ENCODE peak calls at places on chromosomes 1 and 21, in five cellular contexts. N is HCT116, O is K562, B is H1, I is HepG2. R is an unnamed sample.

GRCh38 chr1:201468501-201468843 is 516 bp downstream of the PHLDA3 start:
- DNase-seq in N (no peak), B (no peak), I (no peak), O (no peak), R (no peak)

GRCh38 chr21:43211085-43212071 is 42.6 kb downstream of the CRYAA start:
- DNase-seq in I (peak; percentile 90), N (peak; percentile 4), B (no peak), O (no peak), R (no peak)

GRCh38 chr1:167136191-167136614 is 42.3 kb downstream of the STYXL2 start:
- DNase-seq in O (no peak), N (no peak), I (no peak), B (no peak), R (peak; percentile 9)

GRCh38 chr1:13730751-13731482 is 30.9 kb downstream of the PRDM2 start:
- DNase-seq in I (no peak), O (peak; percentile 34), N (no peak), B (no peak), R (no peak)

GRCh38 chr1:221071761-221072160 is 192.5 kb downstream of the HLX start:
- DNase-seq in N (no peak), B (no peak), O (no peak), I (no peak), R (no peak)

GRCh38 chr1:89609781-89610456 is 23.0 kb upstream of the LRRC8C start:
- DNase-seq in O (no peak), N (no peak), B (no peak), I (peak; percentile 45), R (no peak)

GRCh38 chr1:117368116-117369108 is 1.2 kb downstream of the MAN1A2 start:
- DNase-seq in I (peak; percentile 26), B (no peak), N (no peak), O (peak; percentile 75), R (peak; percentile 50)

GRCh38 chr21:45590726-45591618 is 48.7 kb upstream of the SLC19A1 start:
- DNase-seq in N (no peak), B (no peak), I (no peak), O (peak; percentile 78), R (peak; percentile 43)

GRCh38 chr1:91569411-91570104 is 68.9 kb downstream of the CDC7 start:
- DNase-seq in N (peak; percentile 24), O (peak; percentile 30), B (no peak), I (no peak), R (peak; percentile 15)

GRCh38 chr1:67889940-67890567 is 56.8 kb upstream of the GNG12 start:
- DNase-seq in O (peak; percentile 64), I (no peak), B (no peak), N (peak; percentile 50), R (peak; percentile 37)

GRCh38 chr1:94532077-94532476 is 9.5 kb downstream of the F3 start:
- DNase-seq in N (no peak), O (no peak), B (no peak), I (no peak), R (no peak)

GRCh38 chr1:169124459-169124858 is 18.0 kb downstream of the ATP1B1 start:
- DNase-seq in B (no peak), N (no peak), I (no peak), O (no peak), R (no peak)

DNA sequence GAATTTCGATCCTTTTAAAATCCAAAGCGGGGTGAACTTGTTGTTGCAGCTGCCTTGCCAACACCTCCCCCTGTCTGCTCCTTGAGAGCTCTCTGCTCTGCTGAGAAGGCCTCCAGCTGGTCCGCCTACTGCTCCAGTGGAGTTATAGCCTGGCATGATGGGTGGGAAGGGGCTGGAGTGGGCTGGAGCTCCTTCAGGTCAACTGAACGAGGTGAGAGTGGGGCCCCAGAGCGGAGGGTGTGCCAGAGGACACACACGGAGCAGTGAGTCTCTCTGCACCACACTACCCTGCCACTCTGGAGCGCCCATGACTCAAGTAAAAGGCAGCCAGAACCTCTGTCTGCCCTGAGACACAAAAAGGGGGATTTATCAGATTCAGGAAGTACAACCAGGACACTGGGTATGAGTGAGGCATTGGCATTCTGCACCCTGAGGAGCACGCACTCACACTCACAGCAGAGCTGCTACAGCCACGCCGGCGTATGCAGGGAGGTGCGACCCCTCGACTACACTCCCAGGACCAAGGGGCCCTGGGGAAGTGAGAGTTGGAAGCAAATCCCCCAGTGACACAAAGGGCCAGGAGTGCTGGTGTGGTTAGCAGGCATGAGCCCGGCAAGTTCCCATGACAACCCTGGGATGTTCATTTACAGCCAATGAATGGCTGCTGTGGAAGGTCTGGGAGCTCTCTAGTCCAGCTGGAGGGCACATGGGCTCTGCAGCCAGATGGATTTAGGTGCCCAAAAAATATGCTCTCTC is 28.0 kb upstream of the EVA1B start:
- DNase-seq in B (no peak), O (no peak), N (peak; percentile 32), I (no peak), R (no peak)
- H3K4me3 ChIP-seq in B (no peak overlapping the region), O (no peak overlapping the region), N (peak overlapping the region; percentile 44), I (no peak overlapping the region), R (no peak overlapping the region)

GRCh38 chr1:207155018-207155417 is 51.0 kb downstream of the C4BPA start:
- DNase-seq in O (no peak), N (no peak), I (no peak), B (no peak), R (peak; percentile 14)

GRCh38 chr1:207151920-207152319 is 47.9 kb downstream of the C4BPA start:
- DNase-seq in B (no peak), N (no peak), O (no peak), I (no peak), R (no peak)

GRCh38 chr1:207156095-207156494 is 52.1 kb downstream of the C4BPA start:
- DNase-seq in O (no peak), I (no peak), B (no peak), N (no peak), R (peak; percentile 81)

GRCh38 chr1:207152792-207153434 is 48.9 kb downstream of the C4BPA start:
- DNase-seq in O (peak; percentile 20), B (no peak), I (peak; percentile 87), N (peak; percentile 99), R (no peak)
- TF ChIP-seq MAX in O (no peak), B (no peak), I (peak; percentile 63), N (peak; percentile 64), R (no peak)

DNA sequence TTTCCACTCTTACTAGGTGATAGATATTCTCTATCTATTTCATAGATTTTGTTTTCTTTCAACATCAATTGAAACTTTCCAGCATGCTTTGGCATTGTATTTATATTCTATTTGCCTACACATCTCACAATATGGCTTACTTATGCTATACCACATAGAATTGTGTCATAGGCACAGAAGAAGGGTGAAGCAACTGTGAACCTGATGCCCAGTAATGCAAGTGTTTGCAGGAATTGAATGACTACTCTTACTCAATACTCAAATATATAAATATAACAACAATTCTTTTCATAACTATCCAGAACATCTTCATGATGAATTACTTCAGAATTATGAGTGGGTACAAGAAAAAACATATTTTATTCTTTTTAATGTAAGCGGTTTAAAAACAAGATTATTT is 165.9 kb downstream of the PTBP2 start:
- DNase-seq in N (no peak), I (no peak), B (no peak), O (no peak), R (no peak)
- H3K4me3 ChIP-seq in N (no peak overlapping the region), I (no peak overlapping the region), B (no peak overlapping the region), O (no peak overlapping the region), R (no peak overlapping the region)

GRCh38 chr1:186212574-186213224 is 162.4 kb downstream of the TPR start:
- DNase-seq in N (peak; percentile 80), B (peak; percentile 21), O (peak; percentile 86), I (peak; percentile 74), R (peak; percentile 65)
- TF ChIP-seq MAX in N (no peak), B (no peak), O (no peak), I (no peak), R (no peak)

GRCh38 chr1:8317647-8318360 is at the start of gene SLC45A1:
- DNase-seq in B (no peak), N (peak; percentile 29), I (no peak), O (peak; percentile 72), R (peak; percentile 50)
- H3K4me3 ChIP-seq in B (peak within 1 kb of the TSS; percentile 40), N (peak within 1 kb of the TSS; percentile 72), I (no peak within 1 kb of the TSS), O (no peak within 1 kb of the TSS), R (no peak within 1 kb of the TSS)

GRCh38 chr1:20357796-20358195 is 67.1 kb downstream of the VWA5B1 start:
- DNase-seq in B (no peak), O (no peak), N (no peak), I (no peak), R (no peak)

GRCh38 chr1:20355828-20356735 is 65.4 kb downstream of the VWA5B1 start:
- DNase-seq in N (no peak), O (no peak), B (no peak), I (no peak), R (no peak)

GRCh38 chr1:20355101-20355827 is 64.6 kb downstream of the VWA5B1 start:
- DNase-seq in N (no peak), I (no peak), B (no peak), O (no peak), R (no peak)

GRCh38 chr1:20358761-20359263 is 68.1 kb downstream of the VWA5B1 start:
- DNase-seq in O (no peak), B (no peak), N (no peak), I (peak; percentile 67), R (no peak)

DNA sequence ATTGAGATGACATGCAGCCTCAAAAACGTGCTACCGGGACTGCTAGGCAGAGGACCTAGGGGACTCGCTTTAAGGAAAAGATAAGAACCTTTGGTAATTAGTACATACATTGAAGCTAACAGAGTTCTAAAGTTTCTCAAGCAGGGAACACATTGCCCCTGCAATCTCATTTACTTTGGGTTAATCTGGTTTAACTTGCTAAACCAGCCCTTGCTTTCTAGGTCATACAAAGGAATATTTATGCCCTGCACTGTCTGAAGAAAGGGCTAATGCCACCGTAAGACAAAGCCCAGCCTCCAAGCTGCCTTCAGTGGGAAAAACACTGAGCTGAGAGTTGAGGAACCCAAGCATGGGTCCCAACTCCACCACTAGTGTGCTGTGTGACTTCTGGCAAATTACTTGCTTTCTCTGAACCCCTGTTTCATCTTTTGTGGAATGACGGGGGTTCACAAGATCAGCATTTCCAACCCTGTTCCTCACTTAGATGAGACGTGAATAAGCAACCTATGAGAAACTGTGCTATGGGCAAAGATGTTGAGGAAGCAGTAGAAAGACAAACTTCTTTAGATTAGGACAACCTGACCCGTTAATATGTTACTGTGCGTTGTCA is 66.3 kb downstream of the VWA5B1 start:
- DNase-seq in I (no peak), B (no peak), O (no peak), N (no peak), R (no peak)
- TF ChIP-seq MAX in I (no peak), B (no peak), O (no peak), N (no peak), R (no peak)

GRCh38 chr1:226565476-226565875 is 16.9 kb downstream of the STUM start:
- DNase-seq in I (no peak), N (no peak), O (no peak), B (no peak), R (no peak)
- H3K4me3 ChIP-seq in I (no peak overlapping the region), N (no peak overlapping the region), O (no peak overlapping the region), B (no peak overlapping the region), R (no peak overlapping the region)

GRCh38 chr1:83118472-83118871 is 880.5 kb downstream of the TTLL7 start:
- DNase-seq in O (no peak), N (no peak), B (no peak), I (no peak), R (no peak)
- TF ChIP-seq MAX in O (no peak), N (no peak), B (no peak), I (no peak), R (no peak)

DNA sequence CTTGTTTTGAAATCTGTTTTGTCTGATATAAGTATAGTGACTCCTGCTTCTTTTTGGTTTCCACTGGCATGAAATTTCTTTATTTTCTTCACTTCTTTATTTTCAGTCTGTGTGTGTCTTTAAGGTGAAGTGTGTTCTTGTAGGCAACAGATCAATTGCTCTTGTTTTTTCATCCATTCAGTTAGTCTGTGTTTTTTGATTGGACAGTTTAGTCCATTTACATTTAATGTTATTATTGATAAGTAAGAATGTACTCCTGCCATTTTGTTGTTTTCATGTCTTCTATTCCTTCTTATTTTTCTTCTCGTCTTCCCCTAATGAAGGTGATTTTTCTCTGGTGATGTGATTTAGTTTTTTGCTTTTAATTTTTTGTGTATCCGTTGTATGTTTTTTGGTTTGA is 487.7 kb upstream of the PBX1 start:
- DNase-seq in N (no peak), O (no peak), B (no peak), I (no peak), R (no peak)
- H3K4me3 ChIP-seq in N (no peak overlapping the region), O (no peak overlapping the region), B (no peak overlapping the region), I (no peak overlapping the region), R (no peak overlapping the region)

R was measured in NB4.